ENCODE peak calls at places on chromosomes 5 and 9, in ten cellular contexts. T is heart left ventricle, Q is right lobe of liver, F is A549, H is K562, Y is upper lobe of left lung, R is gastrocnemius medialis, P is body of pancreas, S is GM12878, O is HCT116. D is an unnamed sample. For H3K9me3, the result is how much of the 10 kb centered on the place peaks cover.

GRCh38 chr5:91311697-91312501 is 71.2 kb downstream of the ARRDC3 start:
- ATAC-seq in Y (peak), O (peak), S (peak), H (peak), P (peak), F (peak), R (peak), T (peak), Q (peak), D (peak)

GRCh38 chr5:308672-309271 is 12.7 kb upstream of the AHRR start:
- ATAC-seq in O (peak), R (peak), S (no peak), Q (no peak), H (no peak), T (no peak), P (no peak), Y (no peak), F (peak), D (no peak)

GRCh38 chr5:75265731-75266130 is 29.1 kb upstream of the ANKRD31 start:
- ATAC-seq in O (peak), Q (peak), Y (no peak), P (no peak), H (peak), R (no peak), T (no peak), S (peak), F (peak), D (no peak)

GRCh38 chr9:129258124-129258822 is 80.2 kb upstream of the IER5L start:
- ATAC-seq in P (peak), R (peak), T (peak), S (peak), H (peak), Q (peak), Y (peak), O (peak), F (peak), D (peak)

GRCh38 chr5:98231089-98231488 is 542.4 kb upstream of the RGMB start:
- ATAC-seq in H (no peak), Q (no peak), T (no peak), O (no peak), S (no peak), R (no peak), F (no peak), Y (no peak), P (no peak), D (no peak)

GRCh38 chr5:94388773-94389514 is 229.5 kb downstream of the KIAA0825 start:
- ATAC-seq in R (no peak), H (no peak), S (no peak), O (no peak), Y (no peak), T (no peak), F (no peak), Q (no peak), P (no peak), D (no peak)

GRCh38 chr5:138552700-138553099 is 9.7 kb upstream of the ETF1 start:
- ATAC-seq in Q (no peak), R (no peak), S (no peak), P (no peak), H (peak), T (no peak), F (no peak), Y (no peak), O (peak), D (no peak)

GRCh38 chr5:74334434-74335364 is 305.8 kb downstream of the ENC1 start:
- ATAC-seq in P (no peak), R (no peak), H (peak), Y (no peak), T (no peak), S (no peak), F (no peak), Q (no peak), O (no peak), D (no peak)

GRCh38 chr5:16980983-16981382 is 44.9 kb upstream of the MYO10 start:
- ATAC-seq in P (no peak), Q (no peak), Y (no peak), H (no peak), T (no peak), S (no peak), F (no peak), O (no peak), R (no peak), D (no peak)

GRCh38 chr5:149182241-149182640 is 40.9 kb downstream of the ABLIM3 start:
- ATAC-seq in H (no peak), P (no peak), S (no peak), O (no peak), Y (no peak), Q (no peak), F (no peak), T (no peak), R (no peak), D (no peak)

GRCh38 chr5:122076669-122077450 is 1.2 kb downstream of the LOX start:
- ATAC-seq in O (no peak), S (peak), R (peak), T (peak), F (peak), H (no peak), P (peak), Y (peak), Q (peak), D (peak)

GRCh38 chr5:9490494-9491097 is 55.3 kb downstream of the SEMA5A start:
- ATAC-seq in Q (no peak), R (no peak), Y (no peak), F (no peak), T (peak), O (no peak), S (no peak), P (no peak), H (no peak), D (no peak)

GRCh38 chr9:134597957-134598883 is 43.4 kb upstream of the COL5A1 start:
- ATAC-seq in Y (no peak), O (no peak), T (peak), F (no peak), Q (no peak), P (no peak), H (peak), R (no peak), S (no peak), D (no peak)

GRCh38 chr9:77514886-77515711 is 133.0 kb downstream of the GNA14 start:
- ATAC-seq in H (no peak), Y (peak), R (peak), P (peak), S (no peak), O (no peak), T (peak), F (peak), Q (peak), D (peak)

GRCh38 chr9:13292782-13293181 is 13.3 kb upstream of the MPDZ start:
- ATAC-seq in P (no peak), H (no peak), Y (no peak), S (no peak), O (no peak), T (peak), F (no peak), R (no peak), Q (no peak), D (no peak)

GRCh38 chr5:39177629-39177959 is 41.8 kb downstream of the FYB1 start:
- ATAC-seq in F (no peak), Q (peak), P (no peak), Y (peak), T (peak), H (peak), O (no peak), R (no peak), S (peak), D (no peak)

GRCh38 chr9:136328011-136328621 is 777 bp downstream of the GPSM1 start:
- ATAC-seq in R (no peak), H (no peak), S (no peak), P (peak), F (peak), T (no peak), Q (no peak), Y (no peak), O (peak), D (peak)

GRCh38 chr9:92029553-92029952 is 79.5 kb upstream of the ROR2 start:
- ATAC-seq in F (peak), Y (no peak), H (peak), Q (no peak), S (no peak), T (no peak), P (no peak), O (peak), R (no peak), D (no peak)

GRCh38 chr5:55600536-55601208 is 65.9 kb upstream of the PLPP1 start:
- ATAC-seq in T (peak), O (no peak), H (no peak), Y (peak), R (no peak), P (peak), Q (peak), F (peak), S (peak), D (no peak)

GRCh38 chr5:152638996-152639552 is 234.0 kb upstream of the NMUR2 start:
- ATAC-seq in F (no peak), S (no peak), H (no peak), O (no peak), T (peak), Q (no peak), R (no peak), Y (no peak), P (no peak), D (peak)

GRCh38 chr5:152644316-152644715 is 239.2 kb upstream of the NMUR2 start:
- ATAC-seq in R (no peak), H (no peak), Y (no peak), O (no peak), F (no peak), Q (no peak), T (no peak), P (no peak), S (no peak), D (no peak)

GRCh38 chr5:152642880-152643279 is 237.8 kb upstream of the NMUR2 start:
- ATAC-seq in Q (no peak), F (no peak), Y (no peak), P (no peak), R (no peak), S (no peak), H (no peak), O (no peak), T (no peak), D (no peak)

GRCh38 chr5:152642406-152642805 is 237.3 kb upstream of the NMUR2 start:
- ATAC-seq in H (no peak), T (no peak), Y (no peak), P (no peak), Q (no peak), O (no peak), R (no peak), S (no peak), F (no peak), D (no peak)
- TF ChIP-seq POLR2A in H (no peak), T (no peak), Y (no peak), P (no peak), Q (no peak), O (no peak), R (no peak), S (no peak), F (no peak), D (no peak)

GRCh38 chr5:33969572-33970452 is 14.7 kb downstream of the SLC45A2 start:
- ATAC-seq in H (peak), P (peak), T (peak), R (no peak), Y (peak), S (peak), F (peak), O (peak), Q (peak), D (no peak)
- TF ChIP-seq CTCF in H (peak), P (peak), T (peak), R (no peak), Y (peak), S (peak), F (peak), O (peak), Q (peak), D (peak)

GRCh38 chr5:126994485-126994884 is 35.9 kb downstream of the MARCHF3 start:
- ATAC-seq in Y (no peak), H (no peak), Q (no peak), F (no peak), T (no peak), O (no peak), R (no peak), P (no peak), S (peak), D (no peak)

GRCh38 chr5:126998201-126998631 is 32.1 kb downstream of the MARCHF3 start:
- ATAC-seq in O (no peak), S (peak), Q (no peak), T (peak), H (peak), Y (no peak), F (no peak), P (no peak), R (peak), D (no peak)

GRCh38 chr5:126998895-126999570 is 31.3 kb downstream of the MARCHF3 start:
- ATAC-seq in R (no peak), S (no peak), T (no peak), H (peak), Q (no peak), Y (no peak), F (no peak), O (no peak), P (no peak), D (no peak)

GRCh38 chr5:126995039-126995438 is 35.3 kb downstream of the MARCHF3 start:
- ATAC-seq in H (no peak), T (peak), P (no peak), S (no peak), O (no peak), R (no peak), Q (no peak), F (no peak), Y (no peak), D (no peak)

DNA sequence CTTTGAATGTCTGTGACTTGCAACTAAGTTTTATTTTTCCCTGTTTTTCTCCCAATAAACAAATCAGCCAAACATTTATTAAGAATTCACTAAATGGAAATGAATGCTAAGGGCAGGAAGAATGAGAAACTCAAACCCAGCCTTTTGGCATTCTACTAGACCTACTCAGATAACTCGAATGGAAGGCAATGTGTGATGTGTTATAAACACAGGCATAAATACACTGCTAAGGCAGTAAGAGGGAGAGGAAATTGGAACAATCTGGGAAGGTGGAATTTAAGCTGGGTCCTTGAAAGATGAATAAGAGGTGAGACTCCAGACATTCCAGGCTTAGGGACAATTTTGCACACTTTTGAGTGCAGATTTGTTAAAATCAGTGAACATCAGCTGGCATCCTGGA is 34.7 kb downstream of the MARCHF3 start:
- ATAC-seq in S (no peak), F (no peak), Y (no peak), P (no peak), T (no peak), H (no peak), O (no peak), R (no peak), Q (no peak), D (no peak)
- H3K9me3 ChIP-seq in S (under half), F (under half), Y (under half), P (under half), T (under half), H (under half), O (under half), R (under half), Q (under half), D (under half)

DNA sequence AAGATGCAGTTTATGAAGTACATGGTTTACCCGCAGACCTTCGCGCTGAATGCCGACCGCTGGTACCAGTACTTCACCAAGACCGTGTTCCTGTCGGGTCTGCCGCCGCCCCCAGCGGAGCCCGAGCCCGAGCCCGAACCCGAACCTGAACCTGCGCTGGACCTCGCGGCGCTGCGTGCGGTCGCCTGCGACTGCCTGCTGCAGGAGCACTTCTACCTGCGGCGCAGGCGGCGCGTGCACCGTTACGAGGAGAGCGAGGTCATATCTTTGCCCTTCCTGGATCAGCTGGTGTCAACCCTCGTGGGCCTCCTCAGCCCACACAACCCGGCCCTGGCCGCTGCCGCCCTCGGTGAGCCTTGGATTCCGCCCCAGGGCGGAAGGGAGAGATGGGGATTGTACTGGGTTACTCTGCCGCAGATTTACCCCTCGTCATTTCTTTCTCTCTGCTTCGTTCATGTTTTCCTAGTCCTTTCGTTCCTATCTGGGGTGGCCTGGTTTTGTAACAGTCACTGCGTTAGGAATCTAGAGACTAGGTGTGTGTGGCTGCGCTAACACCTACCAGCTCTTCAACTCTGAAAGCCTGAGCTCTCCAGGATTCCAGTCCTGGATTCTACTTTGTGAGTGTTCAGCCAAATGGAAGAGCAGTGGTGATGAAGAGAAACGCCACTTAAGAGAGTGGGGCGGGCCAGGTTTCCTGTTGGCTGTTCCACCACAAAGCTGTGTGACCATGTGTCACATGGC is 638 bp downstream of the MRPS30 start:
- ATAC-seq in R (peak), F (peak), H (peak), O (peak), P (peak), Q (peak), T (peak), S (peak), Y (peak), D (peak)
- TF ChIP-seq POLR2A in R (no peak), F (no peak), H (peak), O (no peak), P (no peak), Q (no peak), T (no peak), S (peak), Y (no peak), D (no peak)

GRCh38 chr5:159536626-159537025 is 206.3 kb upstream of the IL12B start:
- ATAC-seq in S (no peak), H (no peak), R (no peak), Y (no peak), T (no peak), O (no peak), P (no peak), Q (no peak), F (no peak), D (no peak)

GRCh38 chr5:159527546-159527945 is 197.3 kb upstream of the IL12B start:
- ATAC-seq in S (peak), T (no peak), H (no peak), P (no peak), R (no peak), Y (no peak), F (no peak), Q (no peak), O (no peak), D (no peak)

GRCh38 chr5:159533197-159533596 is 202.9 kb upstream of the IL12B start:
- ATAC-seq in F (peak), H (no peak), O (peak), R (no peak), Y (no peak), Q (no peak), P (no peak), S (no peak), T (no peak), D (no peak)

GRCh38 chr5:159536166-159536565 is 205.9 kb upstream of the IL12B start:
- ATAC-seq in S (no peak), F (no peak), Y (no peak), P (no peak), T (no peak), O (no peak), R (no peak), H (no peak), Q (no peak), D (no peak)

DNA sequence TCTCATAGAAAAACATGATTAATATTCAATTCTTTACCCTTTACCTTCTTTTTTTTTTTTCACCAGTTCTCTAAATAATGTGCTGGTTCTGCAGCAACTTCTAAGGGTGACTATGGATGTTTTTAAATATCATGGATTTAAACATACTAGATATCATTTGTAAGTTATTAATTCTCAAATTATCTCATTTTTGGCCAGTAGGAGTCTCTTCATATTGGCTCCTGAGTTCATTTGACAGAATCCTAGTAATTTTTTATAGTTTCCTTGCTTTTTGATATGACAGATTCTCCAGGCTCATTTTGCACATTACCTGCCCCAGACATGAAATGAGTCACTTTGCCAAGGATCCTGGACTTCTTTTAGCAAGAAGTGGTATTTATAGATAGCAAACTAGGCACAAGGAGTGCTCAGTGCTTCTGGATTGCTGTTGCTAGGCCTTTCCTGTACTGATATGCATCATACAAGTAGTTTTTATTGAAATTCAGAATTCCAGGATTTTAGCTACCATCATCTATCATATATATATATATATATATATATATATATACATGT is 201.3 kb upstream of the IL12B start:
- ATAC-seq in T (no peak), S (no peak), F (no peak), O (no peak), Q (no peak), R (no peak), P (no peak), Y (no peak), H (no peak), D (no peak)
- TF ChIP-seq CTCF in T (peak), S (no peak), F (peak), O (peak), Q (no peak), R (no peak), P (no peak), Y (no peak), H (no peak), D (no peak)

GRCh38 chr9:65432722-65433323 is 147.8 kb upstream of the FOXD4L5 start:
- ATAC-seq in F (no peak), Y (peak), S (no peak), O (no peak), R (no peak), Q (no peak), T (no peak), P (no peak), H (no peak), D (no peak)
- H3K9me3 ChIP-seq in F (under half), Y (under half), S (under half), O (under half), R (under half), Q (under half), T (under half), P (under half), H (under half), D (under half)

DNA sequence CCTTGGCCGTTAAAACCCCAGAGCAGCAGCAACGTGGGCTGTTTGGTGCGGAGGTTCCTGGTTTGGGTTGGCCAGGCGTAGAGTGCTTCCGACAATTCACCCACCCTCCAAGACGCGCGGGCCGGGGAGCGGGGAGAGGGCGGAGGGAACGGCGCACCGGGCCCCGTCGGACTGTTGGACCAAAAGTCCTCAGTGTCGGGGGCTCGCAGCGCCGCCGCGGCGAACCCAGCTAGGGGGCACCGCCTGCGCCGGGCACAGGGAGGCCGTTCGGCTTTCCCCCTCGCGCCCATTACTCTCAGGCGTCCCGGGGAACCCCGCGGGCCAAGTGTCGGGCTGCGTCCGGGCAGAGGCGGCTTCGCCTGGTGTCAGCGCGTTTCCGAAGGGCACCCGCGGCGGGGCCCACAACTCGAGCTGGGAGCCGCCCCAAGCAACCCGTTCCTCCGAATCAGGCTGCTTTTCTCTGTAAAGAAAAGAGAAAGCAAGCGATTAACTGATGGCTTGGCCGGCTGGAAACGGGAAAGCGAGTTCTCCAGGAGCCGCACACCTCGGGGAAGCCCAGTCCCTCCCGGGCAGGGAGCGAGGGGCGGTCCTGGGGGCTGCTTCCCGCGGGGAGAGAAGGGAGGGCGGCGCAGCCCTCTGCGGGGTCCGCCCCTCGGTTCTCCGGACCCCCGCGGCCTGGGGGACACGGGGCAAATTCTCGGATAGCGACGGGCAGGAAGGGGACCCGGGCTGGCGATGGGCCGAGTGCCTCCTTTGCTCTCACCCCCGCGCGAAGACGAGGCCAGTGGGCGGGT is 145.5 kb downstream of the ERCC6L2 start:
- ATAC-seq in H (no peak), Q (peak), R (no peak), O (no peak), F (peak), T (peak), P (peak), Y (peak), S (peak), D (peak)
- TF ChIP-seq POLR2A in H (no peak), Q (no peak), R (no peak), O (no peak), F (no peak), T (no peak), P (peak), Y (no peak), S (peak), D (no peak)